ENCODE peak calls at places on chromosomes 1 and 21, in six cellular contexts. F is A549, J is SK-N-SH, M is K562, I is HepG2, Y is GM12878. Z is an unnamed sample.

GRCh38 chr1:207463571-207463970 is 9.4 kb downstream of the CR2 start:
- DNase-seq in I (no peak), M (no peak), F (no peak), J (no peak), Y (no peak), Z (no peak)

GRCh38 chr1:223716302-223716862 is 4.0 kb downstream of the CAPN2 start:
- DNase-seq in J (peak), I (no peak), Y (peak), M (no peak), F (no peak), Z (no peak)

GRCh38 chr1:246142320-246142893 is 364.7 kb downstream of the SMYD3 start:
- DNase-seq in F (peak), M (peak), Y (no peak), I (no peak), J (no peak), Z (peak)

GRCh38 chr1:33176362-33176850 is 5.4 kb downstream of the TRIM62 start:
- DNase-seq in M (no peak), F (no peak), I (no peak), J (peak), Y (no peak), Z (peak)

GRCh38 chr1:222165625-222166024 is 382.3 kb downstream of the HHIPL2 start:
- DNase-seq in F (no peak), I (no peak), M (no peak), J (no peak), Y (no peak), Z (no peak)

GRCh38 chr1:100479620-100480338 is 58.2 kb upstream of the GPR88 start:
- DNase-seq in I (peak), F (no peak), J (no peak), M (no peak), Y (no peak), Z (no peak)

GRCh38 chr21:44593598-44594405 is 1.5 kb upstream of the KRTAP10-6 start:
- DNase-seq in F (no peak), J (no peak), I (peak), Y (no peak), M (peak), Z (peak)

GRCh38 chr21:42630626-42631025 is 22.8 kb upstream of the PDE9A start:
- DNase-seq in Y (no peak), F (no peak), M (no peak), I (no peak), J (no peak), Z (no peak)

GRCh38 chr1:234848972-234849641 is 239.1 kb upstream of the IRF2BP2 start:
- DNase-seq in I (no peak), F (peak), Y (no peak), J (no peak), M (no peak), Z (peak)

GRCh38 chr1:228081578-228082259 is 789 bp upstream of the ARF1 start:
- DNase-seq in Y (no peak), I (no peak), M (peak), J (peak), F (no peak), Z (no peak)

GRCh38 chr1:188769936-188770335 is 1707.7 kb downstream of the BRINP3 start:
- DNase-seq in Y (no peak), J (no peak), I (no peak), F (no peak), M (no peak), Z (no peak)

GRCh38 chr1:54390655-54391054 is 15.5 kb downstream of the SSBP3 start:
- DNase-seq in F (no peak), M (no peak), I (no peak), Y (no peak), J (no peak), Z (no peak)

GRCh38 chr1:228452194-228453021 is 34.8 kb upstream of the RNF187 start:
- DNase-seq in F (peak), Y (no peak), M (peak), I (no peak), J (no peak), Z (peak)

GRCh38 chr1:6417961-6418667 is 1.6 kb downstream of the HES2 start:
- DNase-seq in I (no peak), J (no peak), Y (no peak), M (no peak), F (no peak), Z (no peak)

GRCh38 chr1:67679691-67680090 is 5.3 kb upstream of the GADD45A start:
- DNase-seq in Y (no peak), I (no peak), M (no peak), F (no peak), J (no peak), Z (peak)

GRCh38 chr1:113652773-113653172 is 106.5 kb downstream of the PHTF1 start:
- DNase-seq in Y (no peak), I (peak), J (no peak), M (no peak), F (no peak), Z (peak)

GRCh38 chr21:28100366-28100765 is 892.3 kb downstream of the LTN1 start:
- DNase-seq in F (no peak), Y (no peak), I (no peak), M (no peak), J (no peak), Z (no peak)

GRCh38 chr1:54685335-54685905 is 30.2 kb upstream of the TTC4 start:
- DNase-seq in J (no peak), F (no peak), Y (no peak), I (no peak), M (no peak), Z (no peak)

GRCh38 chr1:205914730-205915129 is 28.5 kb downstream of the SLC26A9 start:
- DNase-seq in M (no peak), J (peak), F (no peak), Y (no peak), I (no peak), Z (no peak)

GRCh38 chr1:17498214-17498613 is 41.3 kb upstream of the ARHGEF10L start:
- DNase-seq in Y (no peak), F (no peak), M (no peak), I (peak), J (no peak), Z (no peak)

GRCh38 chr1:119873166-119874025 is 22.9 kb downstream of the ADAM30 start:
- DNase-seq in F (no peak), I (no peak), Y (no peak), J (no peak), M (no peak), Z (peak)

GRCh38 chr1:119869962-119870361 is 26.4 kb downstream of the ADAM30 start:
- DNase-seq in M (no peak), F (no peak), I (no peak), J (no peak), Y (no peak), Z (no peak)

GRCh38 chr1:119874186-119874585 is 22.1 kb downstream of the ADAM30 start:
- DNase-seq in Y (no peak), J (no peak), I (no peak), M (no peak), F (no peak), Z (no peak)

GRCh38 chr1:119870917-119871486 is 25.3 kb downstream of the ADAM30 start:
- DNase-seq in Y (no peak), F (peak), I (peak), J (peak), M (peak), Z (peak)

GRCh38 chr1:119871881-119872280 is 24.4 kb downstream of the ADAM30 start:
- DNase-seq in J (no peak), M (no peak), F (no peak), I (no peak), Y (no peak), Z (peak)
- TF ChIP-seq SMC3 in J (no peak), M (no peak), F (no peak), I (no peak), Y (no peak), Z (no peak)

GRCh38 chr1:65434255-65434654 is 13.8 kb downstream of the LEPR start:
- DNase-seq in Y (no peak), I (no peak), M (no peak), F (no peak), J (no peak), Z (no peak)
- TF ChIP-seq CTCF in Y (no peak), I (no peak), M (no peak), F (no peak), J (peak), Z (no peak)

GRCh38 chr1:192401832-192402231 is 85.0 kb downstream of the RGS21 start:
- DNase-seq in I (no peak), M (no peak), J (no peak), Y (no peak), F (no peak), Z (peak)
- TF ChIP-seq USF2 in I (no peak), M (no peak), J (no peak), Y (no peak), F (no peak), Z (no peak)

GRCh38 chr1:242871631-242872030 is 347.1 kb upstream of the PLD5 start:
- DNase-seq in J (peak), Y (no peak), M (no peak), I (no peak), F (no peak), Z (no peak)
- TF ChIP-seq SMC3 in J (no peak), Y (no peak), M (no peak), I (no peak), F (no peak), Z (no peak)

Z was measured in IMR-90.